ENCODE peak calls at places on chromosomes 2 and 18, in four cellular contexts. E, X, U and K are unnamed samples.

GRCh38 chr2:201347154-201347553 is 10.0 kb downstream of the FLACC1 start:
- DNase-seq in X (no peak), U (no peak), E (no peak), K (no peak)

GRCh38 chr2:117786520-117786919 is 28.0 kb upstream of the DDX18 start:
- DNase-seq in X (no peak), U (no peak), E (no peak), K (no peak)

GRCh38 chr2:186518291-186518690 is 32.2 kb downstream of the ZC3H15 start:
- DNase-seq in E (no peak), U (no peak), X (no peak), K (no peak)

GRCh38 chr2:55616509-55617159 is 788 bp downstream of the PPP4R3B start:
- DNase-seq in X (no peak), U (peak; percentile 71), E (peak; percentile 40), K (peak; percentile 14)

GRCh38 chr2:205758051-205758450 is 75.8 kb downstream of the NRP2 start:
- DNase-seq in U (peak; percentile 73), E (no peak), X (no peak), K (no peak)

GRCh38 chr2:30382995-30383394 is 64.1 kb upstream of the LCLAT1 start:
- DNase-seq in E (peak; percentile 86), U (no peak), X (no peak), K (peak; percentile 24)

GRCh38 chr2:26807788-26808460 is 22.1 kb downstream of the CENPA start:
- DNase-seq in X (no peak), U (no peak), E (no peak), K (peak; percentile 60)

GRCh38 chr2:28390857-28391563 is 1.6 kb upstream of the FOSL2 start:
- DNase-seq in E (peak; percentile 67), X (no peak), U (peak; percentile 89), K (peak; percentile 78)

GRCh38 chr18:64330976-64331375 is 182.1 kb upstream of the LINC00305 start:
- DNase-seq in X (no peak), U (no peak), E (no peak), K (no peak)

GRCh38 chr2:238523158-238524110 is 96.7 kb downstream of the ASB1 start:
- DNase-seq in X (no peak), E (no peak), U (no peak), K (peak; percentile 33)

GRCh38 chr2:141824790-141825189 is 306.0 kb downstream of the LRP1B start:
- DNase-seq in E (no peak), X (no peak), U (no peak), K (no peak)

GRCh38 chr18:61554117-61554776 is 221.0 kb downstream of the CDH20 start:
- DNase-seq in X (no peak), U (no peak), E (no peak), K (no peak)

GRCh38 chr2:67625178-67625577 is 228.0 kb downstream of the ETAA1 start:
- DNase-seq in U (no peak), X (no peak), E (no peak), K (no peak)

GRCh38 chr2:203763425-203764272 is 57.2 kb downstream of the CD28 start:
- DNase-seq in X (no peak), E (no peak), U (no peak), K (no peak)

GRCh38 chr2:11368059-11368572 is 23.7 kb upstream of the ROCK2 start:
- DNase-seq in E (no peak), U (peak; percentile 65), X (no peak), K (no peak)

GRCh38 chr2:103285354-103285753 is 523.5 kb downstream of the TMEM182 start:
- DNase-seq in U (no peak), E (no peak), X (no peak), K (no peak)